ENCODE peak calls at places on chromosomes 12 and 14, in nine cellular contexts. F is tibial artery, V is right lobe of liver, J is pancreas, L is vagina, O is mammary epithelial cell, R is neural progenitor cell, S is IMR-90, I is stomach. M is an unnamed sample.

GRCh38 chr12:51395283-51396230 is 4.4 kb upstream of the GALNT6 start:
- DNase-seq in J (no peak), V (no peak), F (no peak), L (no peak), R (no peak), O (no peak), I (no peak), S (no peak), M (no peak)

GRCh38 chr12:121795029-121795977 is 1.8 kb upstream of the RHOF start:
- DNase-seq in O (peak; percentile 67), R (peak; percentile 81), F (peak; percentile 93), I (peak; percentile 94), L (no peak), V (peak; percentile 89), J (peak; percentile 92), S (peak; percentile 81), M (peak; percentile 93)

GRCh38 chr14:65904988-65905387 is 492.5 kb downstream of the FUT8 start:
- DNase-seq in R (no peak), S (no peak), O (no peak), I (no peak), J (no peak), V (no peak), L (no peak), F (no peak), M (no peak)

GRCh38 chr14:37594238-37594915 is 672 bp downstream of the FOXA1 start:
- DNase-seq in F (no peak), J (peak; percentile 70), O (peak; percentile 74), V (peak; percentile 76), I (peak; percentile 82), L (no peak), S (peak; percentile 80), R (peak; percentile 91), M (no peak)

GRCh38 chr14:52355016-52355430 is 40.9 kb downstream of the PTGER2 start:
- DNase-seq in R (peak; percentile 14), O (peak; percentile 88), V (no peak), S (peak; percentile 95), J (no peak), I (no peak), F (no peak), L (no peak), M (no peak)

GRCh38 chr12:4280351-4281163 is 7.0 kb downstream of the CCND2 start:
- DNase-seq in F (peak; percentile 66), V (no peak), R (peak; percentile 32), L (peak; percentile 87), J (peak; percentile 48), I (no peak), O (no peak), S (no peak), M (no peak)

GRCh38 chr14:74368441-74368840 is 20.2 kb downstream of the VRTN start:
- DNase-seq in F (no peak), S (no peak), O (no peak), L (no peak), J (no peak), R (no peak), I (no peak), V (no peak), M (no peak)

GRCh38 chr12:129696952-129697351 is 206.9 kb downstream of the TMEM132D start:
- DNase-seq in J (no peak), O (no peak), L (peak; percentile 20), R (no peak), F (no peak), I (no peak), S (no peak), V (no peak), M (no peak)

GRCh38 chr12:124640096-124640495 is 72.7 kb upstream of the NCOR2 start:
- DNase-seq in V (no peak), L (no peak), S (peak; percentile 72), R (no peak), J (no peak), F (no peak), O (peak; percentile 88), I (no peak), M (no peak)

GRCh38 chr14:63245893-63246292 is 41.6 kb downstream of the RHOJ start:
- DNase-seq in V (no peak), R (no peak), S (no peak), O (no peak), F (no peak), L (no peak), I (no peak), J (no peak), M (no peak)

GRCh38 chr14:55323910-55324309 is 52.7 kb downstream of the FBXO34 start:
- DNase-seq in V (no peak), O (no peak), R (no peak), F (no peak), J (no peak), L (no peak), S (no peak), I (no peak), M (no peak)

GRCh38 chr14:104876251-104876699 is 11.2 kb downstream of the CEP170B start:
- DNase-seq in F (no peak), R (peak; percentile 40), L (no peak), S (peak; percentile 16), J (no peak), O (peak; percentile 31), V (peak; percentile 51), I (no peak), M (peak; percentile 18)

GRCh38 chr12:77751939-77752338 is 78.8 kb upstream of the NAV3 start:
- DNase-seq in R (no peak), O (no peak), V (no peak), S (no peak), I (no peak), F (no peak), L (no peak), J (no peak), M (no peak)

GRCh38 chr12:42798811-42799438 is 209.4 kb upstream of the PRICKLE1 start:
- DNase-seq in F (no peak), I (no peak), V (no peak), L (no peak), O (peak; percentile 20), R (no peak), J (no peak), S (peak; percentile 76), M (no peak)

GRCh38 chr14:53608369-53608768 is 348.3 kb downstream of the BMP4 start:
- DNase-seq in S (no peak), R (no peak), F (no peak), L (no peak), J (peak; percentile 15), I (peak; percentile 47), O (peak; percentile 93), V (no peak), M (no peak)

GRCh38 chr12:22190-22529 is 44.4 kb upstream of the IQSEC3 start:
- DNase-seq in V (peak; percentile 14), O (no peak), S (no peak), J (no peak), R (no peak), I (no peak), L (peak; percentile 85), F (peak; percentile 34), M (no peak)

GRCh38 chr12:5798242-5799015 is 146.6 kb downstream of the ANO2 start:
- DNase-seq in F (no peak), V (no peak), S (no peak), R (no peak), L (no peak), I (no peak), J (no peak), O (no peak), M (no peak)

GRCh38 chr14:22462923-22463322 is 126.1 kb downstream of the DAD1 start:
- DNase-seq in S (no peak), V (no peak), F (no peak), I (no peak), R (no peak), J (no peak), O (no peak), L (no peak), M (no peak)

GRCh38 chr14:21248338-21248737 is 20.9 kb downstream of the HNRNPC start:
- DNase-seq in O (no peak), F (no peak), I (no peak), J (no peak), L (no peak), R (no peak), S (no peak), V (no peak), M (no peak)

GRCh38 chr12:101671157-101671791 is 26.2 kb upstream of the CHPT1 start:
- DNase-seq in R (no peak), J (no peak), V (no peak), O (no peak), S (no peak), L (no peak), F (no peak), I (peak; percentile 38), M (no peak)

GRCh38 chr12:102811125-102811737 is 105.8 kb downstream of the PAH start:
- DNase-seq in I (no peak), F (no peak), R (peak; percentile 70), S (no peak), V (no peak), L (no peak), O (no peak), J (peak; percentile 25), M (peak; percentile 48)
- TF ChIP-seq CTCF in I (peak; percentile 13), F (no peak), R (peak; percentile 86), S (peak; percentile 15), V (peak; percentile 43), L (no peak), O (peak; percentile 20), J (peak; percentile 32), M (peak; percentile 28)

DNA sequence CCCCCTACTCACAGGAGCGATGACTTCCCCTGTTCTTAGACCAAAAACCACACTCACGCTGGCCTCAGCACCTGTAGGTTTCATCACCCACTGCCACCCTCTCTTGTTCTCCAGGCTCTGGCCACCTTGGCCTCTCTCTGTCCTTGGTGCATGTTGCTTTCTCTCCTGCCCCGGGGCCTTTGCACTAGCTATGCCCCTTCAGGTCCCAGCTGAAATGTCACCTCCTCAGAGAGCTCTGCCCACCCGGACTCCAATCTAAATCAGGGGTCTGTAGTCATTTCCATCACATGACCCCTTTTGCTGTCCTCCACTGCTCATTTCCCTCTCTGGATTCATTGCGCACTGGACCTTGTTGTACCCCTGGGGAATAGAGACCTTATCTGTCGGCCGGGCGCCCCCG is 8.2 kb upstream of the TRPV4 start:
- DNase-seq in L (no peak), S (no peak), I (no peak), O (no peak), R (no peak), F (no peak), V (no peak), J (no peak), M (no peak)
- H3K4me1 ChIP-seq in L (peaks cover 7% of the 10 kb centered on the region), S (no peaks in the 10 kb centered on the region), I (peaks cover 8% of the 10 kb centered on the region), O (peaks cover 42% of the 10 kb centered on the region), R (peaks cover 9% of the 10 kb centered on the region), F (peaks cover 5% of the 10 kb centered on the region), V (no peaks in the 10 kb centered on the region), J (no peaks in the 10 kb centered on the region), M (peaks cover 4% of the 10 kb centered on the region)

GRCh38 chr12:49019435-49020317 is 1.1 kb upstream of the PRKAG1 start:
- DNase-seq in I (no peak), R (peak; percentile 38), S (peak; percentile 23), L (no peak), V (no peak), J (no peak), F (no peak), O (no peak), M (peak; percentile 49)
- TF ChIP-seq CTCF in I (no peak), R (peak; percentile 46), S (peak; percentile 41), L (no peak), V (no peak), J (no peak), F (no peak), O (peak; percentile 21), M (no peak)

DNA sequence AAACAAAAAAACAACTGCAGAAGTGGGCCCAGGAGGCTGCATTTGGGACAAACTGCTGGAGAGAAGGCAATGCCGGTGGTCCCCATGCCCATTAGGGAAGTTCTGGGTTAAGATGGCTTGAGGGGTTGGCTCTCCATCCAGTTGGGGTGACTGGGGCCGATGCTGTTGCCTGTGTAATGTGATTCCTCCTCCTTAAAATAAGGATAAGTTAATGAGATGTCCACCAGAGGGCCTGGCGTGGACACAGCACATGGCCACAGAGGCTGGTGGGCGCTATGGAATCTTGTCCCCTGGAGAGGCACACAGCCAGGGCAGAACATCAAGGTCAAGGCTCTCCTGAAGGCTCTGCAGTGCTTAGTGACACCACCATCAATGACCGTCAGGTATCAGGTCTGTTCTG is 1.0 kb upstream of the TESC start:
- DNase-seq in J (no peak), I (no peak), L (no peak), R (peak; percentile 52), S (peak; percentile 16), F (no peak), O (no peak), V (peak; percentile 31), M (no peak)
- H3K4me1 ChIP-seq in J (peaks cover 5% of the 10 kb centered on the region), I (peaks cover 52% of the 10 kb centered on the region), L (peaks cover 10% of the 10 kb centered on the region), R (peaks cover 29% of the 10 kb centered on the region), S (no peaks in the 10 kb centered on the region), F (peaks cover 14% of the 10 kb centered on the region), O (peaks cover 8% of the 10 kb centered on the region), V (no peaks in the 10 kb centered on the region), M (peaks cover 8% of the 10 kb centered on the region)

M was measured in psoas muscle.